ENCODE peak calls at places on chromosomes 3 and 15, in seven cellular contexts. One of them, this sample, is unnamed.

GRCh38 chr3:116288480-116288879 is 156.8 kb downstream of the LSAMP start:
- DNase-seq in PC-3: no peak
- DNase-seq in GM12878: peak
- DNase-seq in GM23248: no peak
- DNase-seq in K562: no peak
- DNase-seq in hepatocyte: no peak
- DNase-seq in neural progenitor cell: no peak
- DNase-seq in this sample: no peak

GRCh38 chr15:40984963-40985362 is 31.7 kb downstream of the CHAC1 start:
- DNase-seq in GM23248: peak
- DNase-seq in hepatocyte: no peak
- DNase-seq in GM12878: no peak
- DNase-seq in PC-3: no peak
- DNase-seq in K562: no peak
- DNase-seq in neural progenitor cell: no peak
- DNase-seq in this sample: no peak

GRCh38 chr15:40902605-40903561 is 8.6 kb downstream of the VPS18 start:
- DNase-seq in GM23248: no peak
- DNase-seq in PC-3: no peak
- DNase-seq in GM12878: no peak
- DNase-seq in hepatocyte: no peak
- DNase-seq in neural progenitor cell: peak
- DNase-seq in K562: no peak
- DNase-seq in this sample: no peak

GRCh38 chr15:85443593-85444328 is 63.4 kb downstream of the AKAP13 start:
- DNase-seq in PC-3: peak
- DNase-seq in hepatocyte: peak
- DNase-seq in GM12878: peak
- DNase-seq in K562: no peak
- DNase-seq in GM23248: peak
- DNase-seq in neural progenitor cell: peak
- DNase-seq in this sample: peak

GRCh38 chr3:128447561-128448013 is 19.1 kb downstream of the DNAJB8 start:
- DNase-seq in PC-3: no peak
- DNase-seq in hepatocyte: no peak
- DNase-seq in GM12878: peak
- DNase-seq in K562: no peak
- DNase-seq in GM23248: no peak
- DNase-seq in neural progenitor cell: no peak
- DNase-seq in this sample: no peak

GRCh38 chr3:55512586-55513343 is 25.7 kb upstream of the WNT5A start:
- DNase-seq in hepatocyte: no peak
- DNase-seq in neural progenitor cell: no peak
- DNase-seq in PC-3: no peak
- DNase-seq in GM12878: no peak
- DNase-seq in GM23248: peak
- DNase-seq in K562: no peak
- DNase-seq in this sample: no peak

GRCh38 chr15:25176991-25177954 is 222.5 kb downstream of the SNRPN start:
- DNase-seq in neural progenitor cell: no peak
- DNase-seq in GM23248: no peak
- DNase-seq in hepatocyte: peak
- DNase-seq in K562: no peak
- DNase-seq in PC-3: no peak
- DNase-seq in GM12878: no peak
- DNase-seq in this sample: no peak

GRCh38 chr3:160400048-160400630 is 689 bp downstream of the SMC4 start:
- DNase-seq in GM23248: peak
- DNase-seq in PC-3: peak
- DNase-seq in hepatocyte: peak
- DNase-seq in neural progenitor cell: peak
- DNase-seq in GM12878: no peak
- DNase-seq in K562: peak
- DNase-seq in this sample: no peak

GRCh38 chr3:182682263-182683229 is 110.8 kb upstream of the ATP11B start:
- DNase-seq in hepatocyte: peak
- DNase-seq in PC-3: peak
- DNase-seq in neural progenitor cell: peak
- DNase-seq in GM23248: peak
- DNase-seq in GM12878: peak
- DNase-seq in K562: peak
- DNase-seq in this sample: peak

GRCh38 chr15:65927545-65927944 is 58.3 kb downstream of the RAB11A start:
- DNase-seq in PC-3: no peak
- DNase-seq in GM12878: no peak
- DNase-seq in GM23248: peak
- DNase-seq in neural progenitor cell: no peak
- DNase-seq in K562: no peak
- DNase-seq in hepatocyte: no peak
- DNase-seq in this sample: no peak

GRCh38 chr15:80265021-80265420 is 13.0 kb upstream of the CTXND1 start:
- DNase-seq in hepatocyte: no peak
- DNase-seq in GM12878: no peak
- DNase-seq in neural progenitor cell: no peak
- DNase-seq in GM23248: peak
- DNase-seq in K562: no peak
- DNase-seq in PC-3: peak
- DNase-seq in this sample: no peak

GRCh38 chr15:40234783-40235182 is 4.1 kb upstream of the PAK6 start:
- DNase-seq in K562: peak
- DNase-seq in PC-3: peak
- DNase-seq in hepatocyte: peak
- DNase-seq in neural progenitor cell: no peak
- DNase-seq in GM23248: no peak
- DNase-seq in GM12878: no peak
- DNase-seq in this sample: no peak

GRCh38 chr15:80870893-80871292 is 91.7 kb downstream of the CEMIP start:
- DNase-seq in PC-3: no peak
- DNase-seq in GM23248: peak
- DNase-seq in neural progenitor cell: no peak
- DNase-seq in hepatocyte: no peak
- DNase-seq in K562: no peak
- DNase-seq in GM12878: no peak
- DNase-seq in this sample: no peak

GRCh38 chr15:43251863-43252241 is 14.9 kb downstream of the TGM5 start:
- DNase-seq in GM23248: no peak
- DNase-seq in GM12878: peak
- DNase-seq in K562: no peak
- DNase-seq in hepatocyte: no peak
- DNase-seq in neural progenitor cell: no peak
- DNase-seq in PC-3: no peak
- DNase-seq in this sample: no peak

GRCh38 chr15:25250011-25250596 is 188.7 kb downstream of the UBE3A start:
- DNase-seq in neural progenitor cell: no peak
- DNase-seq in GM12878: no peak
- DNase-seq in PC-3: no peak
- DNase-seq in hepatocyte: peak
- DNase-seq in GM23248: no peak
- DNase-seq in K562: no peak
- DNase-seq in this sample: no peak

GRCh38 chr3:78926523-78926922 is 841.3 kb downstream of the ROBO1 start:
- DNase-seq in K562: no peak
- DNase-seq in neural progenitor cell: no peak
- DNase-seq in hepatocyte: no peak
- DNase-seq in GM23248: peak
- DNase-seq in GM12878: no peak
- DNase-seq in PC-3: peak
- DNase-seq in this sample: no peak

GRCh38 chr3:195095035-195095703 is 175.8 kb downstream of the XXYLT1 start:
- DNase-seq in GM23248: no peak
- DNase-seq in K562: no peak
- DNase-seq in PC-3: no peak
- DNase-seq in GM12878: peak
- DNase-seq in neural progenitor cell: no peak
- DNase-seq in hepatocyte: no peak
- DNase-seq in this sample: no peak

GRCh38 chr15:68310811-68311463 is 33.4 kb downstream of the FEM1B start:
- DNase-seq in K562: no peak
- DNase-seq in GM12878: no peak
- DNase-seq in PC-3: no peak
- DNase-seq in GM23248: no peak
- DNase-seq in hepatocyte: no peak
- DNase-seq in neural progenitor cell: no peak
- DNase-seq in this sample: no peak

GRCh38 chr15:99928429-99928981 is 195.3 kb upstream of the LYSMD4 start:
- DNase-seq in GM23248: peak
- DNase-seq in neural progenitor cell: peak
- DNase-seq in GM12878: peak
- DNase-seq in K562: peak
- DNase-seq in PC-3: peak
- DNase-seq in hepatocyte: peak
- DNase-seq in this sample: peak

GRCh38 chr3:187739125-187739560 is 6.1 kb downstream of the BCL6 start:
- DNase-seq in hepatocyte: no peak
- DNase-seq in K562: no peak
- DNase-seq in GM12878: no peak
- DNase-seq in GM23248: no peak
- DNase-seq in PC-3: no peak
- DNase-seq in neural progenitor cell: no peak
- DNase-seq in this sample: no peak

GRCh38 chr3:194536883-194537637 is 50.3 kb upstream of the ATP13A3 start:
- DNase-seq in K562: no peak
- DNase-seq in hepatocyte: peak
- DNase-seq in GM23248: peak
- DNase-seq in neural progenitor cell: no peak
- DNase-seq in GM12878: no peak
- DNase-seq in PC-3: peak
- DNase-seq in this sample: peak

GRCh38 chr3:157074490-157074889 is 85.5 kb downstream of the CCNL1 start:
- DNase-seq in K562: no peak
- DNase-seq in hepatocyte: no peak
- DNase-seq in GM23248: no peak
- DNase-seq in PC-3: no peak
- DNase-seq in GM12878: no peak
- DNase-seq in neural progenitor cell: no peak
- DNase-seq in this sample: no peak

GRCh38 chr3:52769786-52770445 is 824 bp downstream of the NEK4 start:
- DNase-seq in hepatocyte: no peak
- DNase-seq in neural progenitor cell: no peak
- DNase-seq in PC-3: no peak
- DNase-seq in K562: no peak
- DNase-seq in GM12878: no peak
- DNase-seq in GM23248: peak
- DNase-seq in this sample: no peak

GRCh38 chr15:49706805-49707204 is 86.0 kb downstream of the DTWD1 start:
- DNase-seq in hepatocyte: no peak
- DNase-seq in K562: no peak
- DNase-seq in GM23248: no peak
- DNase-seq in GM12878: no peak
- DNase-seq in PC-3: no peak
- DNase-seq in neural progenitor cell: no peak
- DNase-seq in this sample: no peak

DNA sequence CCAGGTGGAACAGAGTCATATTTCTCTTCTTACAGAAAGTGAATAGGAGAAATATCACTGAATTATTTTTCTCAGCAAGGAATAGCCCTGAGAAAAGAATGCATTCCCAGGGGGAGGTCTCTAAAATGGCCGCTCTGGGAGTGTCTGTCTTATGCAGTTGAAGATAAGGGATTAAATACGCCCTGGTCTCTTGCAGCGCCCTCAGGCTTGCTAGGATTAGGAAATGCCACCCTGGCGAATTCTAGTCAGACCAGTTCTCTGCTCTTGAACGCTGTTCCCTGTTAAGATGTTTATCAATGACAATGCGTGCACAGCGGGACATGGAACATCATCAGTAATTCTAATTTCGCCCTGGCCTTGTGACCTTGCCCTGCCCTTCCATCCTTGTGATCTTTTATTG is 949.0 kb upstream of the SEMA6D start:
- DNase-seq in neural progenitor cell: no peak
- DNase-seq in GM12878: no peak
- DNase-seq in hepatocyte: no peak
- DNase-seq in K562: no peak
- DNase-seq in GM23248: no peak
- DNase-seq in PC-3: no peak
- DNase-seq in this sample: no peak
- TF ChIP-seq EZH2 in neural progenitor cell: no peak
- TF ChIP-seq EZH2 in GM12878: no peak
- TF ChIP-seq EZH2 in hepatocyte: no peak
- TF ChIP-seq EZH2 in K562: no peak
- TF ChIP-seq EZH2 in GM23248: no peak
- TF ChIP-seq EZH2 in PC-3: no peak
- TF ChIP-seq EZH2 in this sample: no peak

GRCh38 chr3:189368384-189368783 is 196.6 kb downstream of the TPRG1 start:
- DNase-seq in PC-3: no peak
- DNase-seq in hepatocyte: no peak
- DNase-seq in GM23248: no peak
- DNase-seq in GM12878: no peak
- DNase-seq in K562: no peak
- DNase-seq in neural progenitor cell: no peak
- DNase-seq in this sample: no peak
- H3K4me3 ChIP-seq in PC-3: no peak
- H3K4me3 ChIP-seq in hepatocyte: no peak
- H3K4me3 ChIP-seq in GM23248: no peak
- H3K4me3 ChIP-seq in GM12878: no peak
- H3K4me3 ChIP-seq in K562: no peak
- H3K4me3 ChIP-seq in neural progenitor cell: no peak
- H3K4me3 ChIP-seq in this sample: no peak

DNA sequence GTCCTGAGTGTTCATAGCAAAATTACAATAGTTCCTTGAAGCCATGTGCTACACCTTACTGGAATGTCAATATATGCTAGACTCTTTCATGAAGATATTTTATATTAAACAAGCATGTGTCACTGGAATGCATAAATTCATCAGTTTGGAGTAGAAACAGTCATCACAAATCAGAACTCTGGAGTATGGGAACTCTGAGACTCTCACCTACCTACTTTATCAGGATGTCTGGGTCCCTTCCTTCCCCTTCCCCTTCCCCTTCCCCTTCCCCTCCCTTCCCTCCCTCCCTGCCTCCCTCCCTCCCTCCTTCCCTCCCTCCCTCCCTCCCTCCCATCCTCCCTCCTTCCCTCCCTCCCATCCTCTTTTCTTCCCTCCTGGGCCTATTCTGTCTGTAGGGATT is 144.7 kb upstream of the PEX5L start:
- DNase-seq in PC-3: no peak
- DNase-seq in GM23248: peak
- DNase-seq in hepatocyte: no peak
- DNase-seq in K562: no peak
- DNase-seq in GM12878: no peak
- DNase-seq in neural progenitor cell: no peak
- DNase-seq in this sample: no peak
- TF ChIP-seq EZH2 in PC-3: no peak
- TF ChIP-seq EZH2 in GM23248: no peak
- TF ChIP-seq EZH2 in hepatocyte: no peak
- TF ChIP-seq EZH2 in K562: no peak
- TF ChIP-seq EZH2 in GM12878: no peak
- TF ChIP-seq EZH2 in neural progenitor cell: no peak
- TF ChIP-seq EZH2 in this sample: no peak

DNA sequence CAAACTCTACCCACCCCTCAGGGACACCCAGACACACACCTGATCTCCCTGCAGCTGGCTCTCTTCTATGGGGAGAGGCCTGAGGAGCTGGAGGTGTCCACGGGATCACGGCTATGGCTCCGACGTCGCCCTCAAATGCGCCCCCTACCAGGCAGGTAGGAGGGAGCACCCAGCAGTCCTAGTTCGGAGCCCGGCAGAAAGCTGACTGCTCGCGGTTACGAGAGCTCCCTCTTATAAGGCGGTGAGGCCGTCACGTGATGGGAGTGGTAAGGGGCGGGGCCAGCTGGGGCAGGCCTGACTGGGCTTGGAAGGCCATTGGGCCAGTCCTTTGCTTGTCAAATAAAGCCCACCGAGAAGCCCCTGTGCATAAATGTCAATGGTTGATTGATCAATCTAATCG is at the start of gene PRR20G:
- DNase-seq in GM12878: no peak
- DNase-seq in PC-3: no peak
- DNase-seq in hepatocyte: no peak
- DNase-seq in neural progenitor cell: no peak
- DNase-seq in GM23248: no peak
- DNase-seq in K562: peak
- DNase-seq in this sample: no peak
- H3K4me3 ChIP-seq in GM12878: no peak
- H3K4me3 ChIP-seq in PC-3: peak
- H3K4me3 ChIP-seq in hepatocyte: no peak
- H3K4me3 ChIP-seq in neural progenitor cell: no peak
- H3K4me3 ChIP-seq in GM23248: no peak
- H3K4me3 ChIP-seq in K562: no peak
- H3K4me3 ChIP-seq in this sample: no peak